ENCODE peak calls at places on chromosomes 6 and 20, in ten cellular contexts. One of them, this sample, is unnamed.

GRCh38 chr6:132412656-132413500 is 11.6 kb upstream of the MOXD1 start:
- DNase-seq in cardiac muscle cell: peak; percentile 36
- DNase-seq in body of pancreas: no peak
- DNase-seq in AG09319: no peak
- DNase-seq in PC-3: no peak
- DNase-seq in pancreas: no peak
- DNase-seq in choroid plexus epithelial cell: peak; percentile 46
- DNase-seq in progenitor cell of endocrine pancreas: no peak
- DNase-seq in GM13976: no peak
- DNase-seq in lung: no peak
- DNase-seq in this sample: no peak

GRCh38 chr6:35400901-35401311 is 51.2 kb upstream of the FANCE start:
- DNase-seq in progenitor cell of endocrine pancreas: no peak
- DNase-seq in body of pancreas: peak; percentile 55
- DNase-seq in PC-3: peak; percentile 98
- DNase-seq in lung: no peak
- DNase-seq in pancreas: peak; percentile 36
- DNase-seq in cardiac muscle cell: no peak
- DNase-seq in AG09319: no peak
- DNase-seq in choroid plexus epithelial cell: no peak
- DNase-seq in GM13976: no peak
- DNase-seq in this sample: no peak

GRCh38 chr6:154267508-154268106 is 89.0 kb downstream of the IPCEF1 start:
- DNase-seq in PC-3: no peak
- DNase-seq in body of pancreas: no peak
- DNase-seq in GM13976: no peak
- DNase-seq in lung: no peak
- DNase-seq in cardiac muscle cell: no peak
- DNase-seq in progenitor cell of endocrine pancreas: no peak
- DNase-seq in choroid plexus epithelial cell: no peak
- DNase-seq in pancreas: no peak
- DNase-seq in AG09319: no peak
- DNase-seq in this sample: no peak

GRCh38 chr6:28808383-28808782 is 115.4 kb downstream of the TRIM27 start:
- DNase-seq in choroid plexus epithelial cell: no peak
- DNase-seq in body of pancreas: no peak
- DNase-seq in cardiac muscle cell: no peak
- DNase-seq in PC-3: no peak
- DNase-seq in pancreas: no peak
- DNase-seq in lung: no peak
- DNase-seq in AG09319: no peak
- DNase-seq in GM13976: no peak
- DNase-seq in progenitor cell of endocrine pancreas: no peak
- DNase-seq in this sample: no peak

GRCh38 chr6:35381132-35381531 is 38.8 kb downstream of the PPARD start:
- DNase-seq in AG09319: no peak
- DNase-seq in PC-3: peak; percentile 68
- DNase-seq in body of pancreas: no peak
- DNase-seq in pancreas: no peak
- DNase-seq in lung: no peak
- DNase-seq in progenitor cell of endocrine pancreas: no peak
- DNase-seq in cardiac muscle cell: no peak
- DNase-seq in GM13976: no peak
- DNase-seq in choroid plexus epithelial cell: no peak
- DNase-seq in this sample: no peak

GRCh38 chr6:169865346-169866139 is 114.1 kb downstream of the ERMARD start:
- DNase-seq in AG09319: no peak
- DNase-seq in choroid plexus epithelial cell: no peak
- DNase-seq in cardiac muscle cell: no peak
- DNase-seq in body of pancreas: no peak
- DNase-seq in pancreas: no peak
- DNase-seq in PC-3: no peak
- DNase-seq in lung: no peak
- DNase-seq in progenitor cell of endocrine pancreas: no peak
- DNase-seq in GM13976: no peak
- DNase-seq in this sample: no peak

GRCh38 chr6:141174932-141175331 is 957.8 kb upstream of the GJE1 start:
- DNase-seq in pancreas: no peak
- DNase-seq in cardiac muscle cell: no peak
- DNase-seq in lung: no peak
- DNase-seq in PC-3: no peak
- DNase-seq in progenitor cell of endocrine pancreas: no peak
- DNase-seq in AG09319: no peak
- DNase-seq in body of pancreas: no peak
- DNase-seq in choroid plexus epithelial cell: no peak
- DNase-seq in GM13976: no peak
- DNase-seq in this sample: no peak

GRCh38 chr6:142013286-142013685 is 119.4 kb upstream of the GJE1 start:
- DNase-seq in GM13976: no peak
- DNase-seq in AG09319: peak; percentile 54
- DNase-seq in cardiac muscle cell: peak; percentile 83
- DNase-seq in choroid plexus epithelial cell: peak; percentile 72
- DNase-seq in PC-3: peak; percentile 91
- DNase-seq in body of pancreas: no peak
- DNase-seq in lung: no peak
- DNase-seq in pancreas: no peak
- DNase-seq in progenitor cell of endocrine pancreas: no peak
- DNase-seq in this sample: no peak

GRCh38 chr6:170010665-170011232 is 259.3 kb downstream of the ERMARD start:
- DNase-seq in choroid plexus epithelial cell: no peak
- DNase-seq in body of pancreas: no peak
- DNase-seq in progenitor cell of endocrine pancreas: no peak
- DNase-seq in GM13976: no peak
- DNase-seq in lung: no peak
- DNase-seq in cardiac muscle cell: no peak
- DNase-seq in AG09319: no peak
- DNase-seq in PC-3: no peak
- DNase-seq in pancreas: no peak
- DNase-seq in this sample: no peak

GRCh38 chr20:42979720-42980119 is 210.0 kb downstream of the PTPRT start:
- DNase-seq in GM13976: no peak
- DNase-seq in PC-3: no peak
- DNase-seq in choroid plexus epithelial cell: no peak
- DNase-seq in AG09319: no peak
- DNase-seq in body of pancreas: no peak
- DNase-seq in lung: no peak
- DNase-seq in progenitor cell of endocrine pancreas: no peak
- DNase-seq in pancreas: no peak
- DNase-seq in cardiac muscle cell: no peak
- DNase-seq in this sample: no peak

GRCh38 chr20:36728986-36729385 is 16.9 kb downstream of the NDRG3 start:
- DNase-seq in choroid plexus epithelial cell: peak; percentile 59
- DNase-seq in PC-3: peak; percentile 55
- DNase-seq in lung: no peak
- DNase-seq in pancreas: no peak
- DNase-seq in progenitor cell of endocrine pancreas: no peak
- DNase-seq in AG09319: no peak
- DNase-seq in cardiac muscle cell: peak; percentile 19
- DNase-seq in GM13976: peak; percentile 35
- DNase-seq in body of pancreas: no peak
- DNase-seq in this sample: no peak

GRCh38 chr6:95804847-95805541 is 210.8 kb upstream of the FUT9 start:
- DNase-seq in body of pancreas: no peak
- DNase-seq in cardiac muscle cell: no peak
- DNase-seq in pancreas: peak; percentile 7
- DNase-seq in PC-3: peak; percentile 10
- DNase-seq in AG09319: no peak
- DNase-seq in GM13976: no peak
- DNase-seq in choroid plexus epithelial cell: no peak
- DNase-seq in lung: no peak
- DNase-seq in progenitor cell of endocrine pancreas: no peak
- DNase-seq in this sample: no peak

GRCh38 chr20:11387189-11387754 is 530.4 kb upstream of the BTBD3 start:
- DNase-seq in lung: no peak
- DNase-seq in progenitor cell of endocrine pancreas: no peak
- DNase-seq in PC-3: peak; percentile 87
- DNase-seq in body of pancreas: no peak
- DNase-seq in GM13976: no peak
- DNase-seq in AG09319: no peak
- DNase-seq in cardiac muscle cell: peak; percentile 57
- DNase-seq in choroid plexus epithelial cell: peak; percentile 88
- DNase-seq in pancreas: no peak
- DNase-seq in this sample: no peak

GRCh38 chr6:2524090-2524489 is 226.6 kb downstream of the MYLK4 start:
- DNase-seq in AG09319: no peak
- DNase-seq in PC-3: peak; percentile 24
- DNase-seq in choroid plexus epithelial cell: no peak
- DNase-seq in GM13976: no peak
- DNase-seq in pancreas: no peak
- DNase-seq in progenitor cell of endocrine pancreas: no peak
- DNase-seq in body of pancreas: no peak
- DNase-seq in lung: no peak
- DNase-seq in cardiac muscle cell: no peak
- DNase-seq in this sample: no peak

GRCh38 chr20:59811681-59812171 is 121.7 kb downstream of the SYCP2 start:
- DNase-seq in body of pancreas: no peak
- DNase-seq in pancreas: no peak
- DNase-seq in PC-3: no peak
- DNase-seq in choroid plexus epithelial cell: no peak
- DNase-seq in AG09319: no peak
- DNase-seq in lung: peak; percentile 16
- DNase-seq in progenitor cell of endocrine pancreas: no peak
- DNase-seq in GM13976: peak; percentile 2
- DNase-seq in cardiac muscle cell: no peak
- DNase-seq in this sample: no peak

GRCh38 chr6:36024154-36024760 is at the start of gene SLC26A8:
- DNase-seq in cardiac muscle cell: no peak
- DNase-seq in lung: no peak
- DNase-seq in AG09319: no peak
- DNase-seq in GM13976: peak; percentile 25
- DNase-seq in body of pancreas: no peak
- DNase-seq in progenitor cell of endocrine pancreas: peak; percentile 10
- DNase-seq in choroid plexus epithelial cell: no peak
- DNase-seq in pancreas: no peak
- DNase-seq in PC-3: no peak
- DNase-seq in this sample: no peak

GRCh38 chr6:138765896-138766487 is 7.6 kb upstream of the CCDC28A start:
- DNase-seq in lung: no peak
- DNase-seq in GM13976: peak; percentile 39
- DNase-seq in pancreas: no peak
- DNase-seq in progenitor cell of endocrine pancreas: no peak
- DNase-seq in body of pancreas: no peak
- DNase-seq in PC-3: peak; percentile 66
- DNase-seq in AG09319: peak; percentile 4
- DNase-seq in choroid plexus epithelial cell: peak; percentile 73
- DNase-seq in cardiac muscle cell: peak; percentile 67
- DNase-seq in this sample: no peak

DNA sequence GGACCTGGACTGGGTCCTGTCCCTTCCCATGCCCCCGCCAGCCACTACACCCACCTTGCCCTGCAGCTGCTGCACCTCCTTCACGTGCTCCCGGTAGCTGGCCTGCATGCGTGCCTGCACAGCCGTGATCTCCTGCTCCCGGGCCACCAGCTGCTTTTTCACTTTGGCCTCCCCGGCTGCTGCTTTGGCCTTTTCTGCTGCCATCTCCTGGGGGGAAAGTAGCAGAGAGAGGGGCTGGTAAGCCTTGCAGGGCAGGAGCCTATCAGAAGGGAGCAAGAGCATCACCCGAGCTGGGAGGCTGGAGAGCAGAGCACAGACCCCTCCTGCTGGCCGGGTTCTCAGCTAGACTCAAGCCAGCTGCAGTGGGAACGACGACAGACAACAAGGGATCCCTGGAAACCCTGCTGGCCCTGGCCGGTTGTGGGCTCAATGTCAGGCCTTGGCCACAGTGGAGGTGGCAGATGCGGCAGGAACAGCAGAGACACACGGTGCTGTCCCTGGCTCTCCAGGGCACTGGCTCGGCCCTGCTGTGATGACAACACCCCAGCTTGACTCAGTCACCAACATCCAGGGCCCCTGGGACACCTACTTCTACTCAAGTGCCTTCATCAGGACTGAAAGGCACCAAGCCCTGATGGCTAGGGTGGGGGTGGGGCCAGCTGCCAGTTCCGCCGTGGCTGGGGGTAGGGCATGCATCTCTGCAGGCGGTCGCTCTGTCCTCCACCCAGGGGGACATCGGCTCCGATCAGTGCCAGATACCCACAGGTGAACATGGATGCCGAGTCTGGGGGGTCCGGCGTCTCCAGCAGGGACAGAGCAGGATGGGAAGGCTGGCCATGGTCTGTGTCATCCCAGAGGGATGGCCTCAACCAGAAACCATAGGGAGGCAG is 45.3 kb downstream of the RRBP1 start:
- DNase-seq in body of pancreas: no peak
- DNase-seq in choroid plexus epithelial cell: peak; percentile 34
- DNase-seq in cardiac muscle cell: no peak
- DNase-seq in pancreas: no peak
- DNase-seq in AG09319: no peak
- DNase-seq in GM13976: no peak
- DNase-seq in PC-3: no peak
- DNase-seq in progenitor cell of endocrine pancreas: no peak
- DNase-seq in lung: no peak
- DNase-seq in this sample: peak; percentile 62
- TF ChIP-seq CTCF in body of pancreas: no peak
- TF ChIP-seq CTCF in choroid plexus epithelial cell: peak; percentile 28
- TF ChIP-seq CTCF in cardiac muscle cell: peak; percentile 3
- TF ChIP-seq CTCF in pancreas: no peak
- TF ChIP-seq CTCF in AG09319: peak; percentile 31
- TF ChIP-seq CTCF in GM13976: no peak
- TF ChIP-seq CTCF in PC-3: no peak
- TF ChIP-seq CTCF in progenitor cell of endocrine pancreas: no peak
- TF ChIP-seq CTCF in lung: no peak
- TF ChIP-seq CTCF in this sample: no peak

GRCh38 chr20:49909499-49910339 is 5.6 kb downstream of the SPATA2 start:
- DNase-seq in PC-3: no peak
- DNase-seq in progenitor cell of endocrine pancreas: no peak
- DNase-seq in lung: no peak
- DNase-seq in AG09319: no peak
- DNase-seq in pancreas: no peak
- DNase-seq in choroid plexus epithelial cell: no peak
- DNase-seq in body of pancreas: no peak
- DNase-seq in cardiac muscle cell: no peak
- DNase-seq in GM13976: no peak
- DNase-seq in this sample: no peak
- TF ChIP-seq CTCF in PC-3: peak; percentile 49
- TF ChIP-seq CTCF in progenitor cell of endocrine pancreas: peak; percentile 45
- TF ChIP-seq CTCF in lung: no peak
- TF ChIP-seq CTCF in AG09319: no peak
- TF ChIP-seq CTCF in pancreas: no peak
- TF ChIP-seq CTCF in choroid plexus epithelial cell: peak; percentile 52
- TF ChIP-seq CTCF in body of pancreas: peak; percentile 41
- TF ChIP-seq CTCF in cardiac muscle cell: peak; percentile 9
- TF ChIP-seq CTCF in GM13976: no peak
- TF ChIP-seq CTCF in this sample: peak; percentile 56

GRCh38 chr20:63782051-63782471 is 42.5 kb downstream of the SLC2A4RG start:
- DNase-seq in GM13976: no peak
- DNase-seq in body of pancreas: no peak
- DNase-seq in pancreas: no peak
- DNase-seq in PC-3: peak; percentile 59
- DNase-seq in progenitor cell of endocrine pancreas: no peak
- DNase-seq in AG09319: no peak
- DNase-seq in choroid plexus epithelial cell: no peak
- DNase-seq in lung: no peak
- DNase-seq in cardiac muscle cell: no peak
- DNase-seq in this sample: no peak
- TF ChIP-seq CTCF in GM13976: no peak
- TF ChIP-seq CTCF in body of pancreas: no peak
- TF ChIP-seq CTCF in pancreas: no peak
- TF ChIP-seq CTCF in PC-3: peak; percentile 49
- TF ChIP-seq CTCF in progenitor cell of endocrine pancreas: no peak
- TF ChIP-seq CTCF in AG09319: no peak
- TF ChIP-seq CTCF in choroid plexus epithelial cell: no peak
- TF ChIP-seq CTCF in lung: no peak
- TF ChIP-seq CTCF in cardiac muscle cell: no peak
- TF ChIP-seq CTCF in this sample: no peak

GRCh38 chr6:20483902-20484497 is 50.3 kb upstream of the CDKAL1 start:
- DNase-seq in choroid plexus epithelial cell: peak; percentile 65
- DNase-seq in pancreas: no peak
- DNase-seq in cardiac muscle cell: peak; percentile 65
- DNase-seq in progenitor cell of endocrine pancreas: no peak
- DNase-seq in PC-3: no peak
- DNase-seq in GM13976: no peak
- DNase-seq in lung: no peak
- DNase-seq in AG09319: no peak
- DNase-seq in body of pancreas: no peak
- DNase-seq in this sample: no peak
- TF ChIP-seq CTCF in choroid plexus epithelial cell: no peak
- TF ChIP-seq CTCF in pancreas: no peak
- TF ChIP-seq CTCF in cardiac muscle cell: peak; percentile 5
- TF ChIP-seq CTCF in progenitor cell of endocrine pancreas: no peak
- TF ChIP-seq CTCF in PC-3: no peak
- TF ChIP-seq CTCF in GM13976: no peak
- TF ChIP-seq CTCF in lung: no peak
- TF ChIP-seq CTCF in AG09319: no peak
- TF ChIP-seq CTCF in body of pancreas: no peak
- TF ChIP-seq CTCF in this sample: no peak